ENCODE peak calls at places on chromosomes 12 and 14, in nine cellular contexts. T is NCI-H1436 treated with DMSO at 0.1 percent for 48 hours, W is kidney glomerular epithelial cell, H is T-helper 22 cell, B is GM20000, G is GM12864, F is iris pigment epithelial cell, V is adrenal gland, Z is neural progenitor cell. A is an unnamed sample.

GRCh38 chr12:27431185-27431584 is 15.4 kb upstream of the SMCO2 start:
- DNase-seq in Z (no peak), F (peak), T (no peak), B (no peak), G (no peak), H (no peak), V (no peak), W (no peak), A (no peak)

GRCh38 chr14:51533160-51533559 is 118.5 kb upstream of the FRMD6 start:
- DNase-seq in F (peak), G (no peak), T (no peak), V (no peak), B (no peak), W (no peak), Z (no peak), H (no peak), A (peak)

GRCh38 chr14:104978774-104979691 is 859 bp upstream of the AHNAK2 start:
- DNase-seq in H (no peak), V (peak), B (no peak), Z (peak), W (no peak), G (no peak), F (no peak), T (no peak), A (no peak)

GRCh38 chr14:35333797-35334743 is 41.9 kb downstream of the PSMA6 start:
- DNase-seq in F (no peak), T (no peak), W (no peak), V (peak), H (no peak), G (no peak), B (no peak), Z (no peak), A (no peak)

GRCh38 chr14:61533513-61534255 is 161.6 kb upstream of the HIF1A start:
- DNase-seq in F (no peak), T (no peak), Z (no peak), B (no peak), G (no peak), H (no peak), W (no peak), V (no peak), A (no peak)

GRCh38 chr14:60594077-60594476 is 55.2 kb downstream of the SIX1 start:
- DNase-seq in T (no peak), V (no peak), H (no peak), F (no peak), B (no peak), Z (no peak), G (no peak), W (no peak), A (no peak)

GRCh38 chr12:89468648-89469326 is 55.8 kb downstream of the GALNT4 start:
- DNase-seq in V (no peak), W (no peak), H (no peak), B (peak), Z (no peak), F (no peak), T (no peak), G (no peak), A (no peak)

GRCh38 chr14:99357856-99358390 is 85.9 kb upstream of the BCL11B start:
- DNase-seq in B (no peak), G (no peak), Z (no peak), F (no peak), T (no peak), V (no peak), H (no peak), W (no peak), A (peak)

GRCh38 chr12:94074970-94075695 is 73.2 kb upstream of the PLXNC1 start:
- DNase-seq in H (no peak), F (peak), T (no peak), W (peak), Z (peak), V (peak), B (peak), G (no peak), A (peak)

GRCh38 chr12:81610955-81611889 is 147.9 kb downstream of the PPFIA2 start:
- DNase-seq in B (no peak), V (no peak), F (peak), T (no peak), W (peak), H (no peak), Z (peak), G (no peak), A (peak)

GRCh38 chr12:109706747-109707469 is 6.7 kb upstream of the FAM222A start:
- DNase-seq in Z (peak), H (no peak), T (no peak), B (no peak), V (no peak), G (no peak), W (no peak), F (no peak), A (no peak)